ENCODE peak calls at places on chromosomes 4 and X, in seven cellular contexts. T is H9; D is mesenteric fat pad; X is AG08395; J is Daoy; C is posterior cingulate gyrus; B is activated CD8-positive, alpha-beta memory T cell treated with anti-CD3 and anti-CD28 coated beads, Interleukin-2, amount 50 U/mL, for 4 hours. F is an unnamed sample.

GRCh38 chr4:3252831-3253641 is 4.1 kb downstream of the MSANTD1 start:
- DNase-seq in B (peak), T (peak), X (no peak), D (peak), C (no peak), J (no peak), F (no peak)

GRCh38 chr4:163606885-163607284 is 112.4 kb downstream of the TMA16 start:
- DNase-seq in X (no peak), B (no peak), J (no peak), T (no peak), D (no peak), C (no peak), F (no peak)

GRCh38 chr4:36165256-36166005 is 78.9 kb downstream of the ARAP2 start:
- DNase-seq in T (no peak), B (no peak), X (no peak), C (no peak), D (no peak), J (no peak), F (peak)

GRCh38 chr4:123235431-123235830 is 161.2 kb upstream of the SPRY1 start:
- DNase-seq in T (no peak), C (no peak), D (no peak), X (peak), B (no peak), J (no peak), F (no peak)

GRCh38 chr4:185638548-185639301 is 103.4 kb upstream of the PDLIM3 start:
- DNase-seq in T (peak), C (no peak), J (no peak), X (peak), D (no peak), B (no peak), F (no peak)

GRCh38 chr4:47824844-47825243 is 13.0 kb downstream of the CORIN start:
- DNase-seq in J (no peak), T (no peak), D (no peak), X (no peak), C (no peak), B (no peak), F (no peak)

GRCh38 chrX:23003121-23003520 is 3.4 kb downstream of the DDX53 start:
- DNase-seq in D (no peak), X (peak), C (no peak), B (no peak), J (peak), T (no peak), F (no peak)

GRCh38 chr4:174669278-174669677 is 147.0 kb upstream of the HPGD start:
- DNase-seq in X (peak), B (no peak), D (no peak), T (no peak), J (peak), C (no peak), F (no peak)

GRCh38 chr4:40980318-40980883 is 230.6 kb downstream of the NSUN7 start:
- DNase-seq in B (no peak), J (peak), T (no peak), C (peak), D (no peak), X (peak), F (no peak)

GRCh38 chr4:99887837-99888236 is 6.4 kb downstream of the LAMTOR3 start:
- DNase-seq in B (no peak), C (no peak), T (no peak), X (peak), J (no peak), D (no peak), F (no peak)

GRCh38 chr4:87896020-87896621 is 63.4 kb downstream of the MEPE start:
- DNase-seq in C (no peak), J (peak), D (no peak), B (no peak), X (peak), T (peak), F (no peak)

GRCh38 chrX:17414057-17414658 is 39.2 kb downstream of the NHS start:
- DNase-seq in D (no peak), C (no peak), X (no peak), B (no peak), T (no peak), J (no peak), F (no peak)

GRCh38 chrX:110847334-110847733 is 51.7 kb upstream of the CHRDL1 start:
- DNase-seq in T (no peak), B (no peak), C (no peak), X (peak), J (peak), D (no peak), F (peak)

GRCh38 chr4:5708829-5709680 is 696 bp upstream of the EVC2 start:
- DNase-seq in B (no peak), D (peak), C (no peak), J (no peak), X (no peak), T (peak), F (no peak)

GRCh38 chr4:76883147-76883546 is 14.8 kb downstream of the SOWAHB start:
- DNase-seq in D (no peak), J (peak), X (no peak), C (no peak), T (no peak), B (no peak), F (no peak)

F was measured in COR-L47.